ENCODE peak calls at places on chromosomes 1 and 21, in five cellular contexts. H, A, Z, N and J are unnamed samples.
A peak's percentile ranks its signal among the peaks of the same experiment; 100 is the strongest.

GRCh38 chr1:61080408-61081134 is 1.8 kb upstream of the NFIA start:
- DNase-seq in H (no peak), A (no peak), Z (no peak), N (no peak), J (no peak)

GRCh38 chr21:36589352-36589971 is 109.5 kb upstream of the SIM2 start:
- DNase-seq in H (peak; percentile 33), A (no peak), Z (peak; percentile 5), N (no peak), J (no peak)

GRCh38 chr1:162380061-162380846 is 1.3 kb upstream of the C1orf226 start:
- DNase-seq in H (peak; percentile 49), A (no peak), Z (no peak), N (no peak), J (no peak)

GRCh38 chr1:58576727-58577675 is at the start of gene TACSTD2:
- DNase-seq in H (no peak), A (no peak), Z (peak; percentile 86), N (no peak), J (no peak)

GRCh38 chr1:178516110-178516509 is 3.2 kb downstream of the TEX35 start:
- DNase-seq in H (no peak), A (no peak), Z (no peak), N (no peak), J (no peak)

GRCh38 chr1:25163986-25164385 is 68.3 kb downstream of the SYF2 start:
- DNase-seq in H (no peak), A (no peak), Z (no peak), N (no peak), J (no peak)

GRCh38 chr1:200042437-200043329 is 15.2 kb downstream of the NR5A2 start:
- DNase-seq in H (peak; percentile 51), A (no peak), Z (no peak), N (no peak), J (no peak)

GRCh38 chr1:109977225-109977624 is 7.3 kb upstream of the AHCYL1 start:
- DNase-seq in H (no peak), A (no peak), Z (no peak), N (no peak), J (no peak)

GRCh38 chr21:28763809-28764418 is 228.8 kb downstream of the LTN1 start:
- DNase-seq in H (no peak), A (no peak), Z (no peak), N (no peak), J (no peak)

GRCh38 chr1:207950750-207951149 is 39.8 kb upstream of the CD34 start:
- DNase-seq in H (no peak), A (no peak), Z (no peak), N (no peak), J (no peak)

GRCh38 chr1:227797612-227798011 is 17.9 kb upstream of the PRSS38 start:
- DNase-seq in H (no peak), A (no peak), Z (no peak), N (no peak), J (no peak)